ENCODE peak calls at places on chromosomes 12 and 14, in four cellular contexts. Q is progenitor cell of endocrine pancreas; L is heart right ventricle; T is activated T-cell treated with anti-CD3 and anti-CD28 coated beads, Interleukin-2, amount 50 U/mL, for 1 hour. I is an unnamed sample.

GRCh38 chr12:102343361-102344121 is 136.8 kb downstream of the IGF1 start:
- DNase-seq in Q (no peak), L (no peak), T (no peak), I (no peak)

GRCh38 chr12:132547207-132547740 is 57.3 kb downstream of the FBRSL1 start:
- DNase-seq in Q (no peak), L (no peak), T (no peak), I (no peak)

GRCh38 chr14:62289471-62289870 is 527.3 kb downstream of the SNAPC1 start:
- DNase-seq in Q (no peak), L (no peak), T (no peak), I (no peak)

GRCh38 chr12:129489277-129489676 is 414.5 kb downstream of the TMEM132D start:
- DNase-seq in Q (no peak), L (no peak), T (no peak), I (no peak)

GRCh38 chr12:12024958-12025682 is 45.6 kb upstream of the BCL2L14 start:
- DNase-seq in Q (no peak), L (no peak), T (peak), I (no peak)

GRCh38 chr12:108792361-108793292 is 61.3 kb upstream of the CORO1C start:
- DNase-seq in Q (no peak), L (no peak), T (no peak), I (no peak)

GRCh38 chr12:14396071-14396470 is 30.6 kb downstream of the ATF7IP start:
- DNase-seq in Q (no peak), L (no peak), T (no peak), I (no peak)

GRCh38 chr12:24933694-24934407 is 15.1 kb downstream of the BCAT1 start:
- DNase-seq in Q (no peak), L (no peak), T (no peak), I (no peak)

GRCh38 chr14:40221428-40221827 is 789.2 kb upstream of the FBXO33 start:
- DNase-seq in Q (no peak), L (no peak), T (no peak), I (no peak)

GRCh38 chr14:103260629-103261124 is 73.4 kb upstream of the EIF5 start:
- DNase-seq in Q (no peak), L (peak), T (no peak), I (no peak)

GRCh38 chr12:1071182-1071581 is 80.2 kb downstream of the ERC1 start:
- DNase-seq in Q (no peak), L (no peak), T (no peak), I (no peak)

GRCh38 chr12:1518763-1519516 is 75.4 kb downstream of the FBXL14 start:
- DNase-seq in Q (no peak), L (no peak), T (no peak), I (no peak)

GRCh38 chr12:57896437-57897201 is 44.7 kb upstream of the ATP23 start:
- DNase-seq in Q (peak), L (peak), T (peak), I (no peak)

GRCh38 chr14:29444805-29445204 is 482.8 kb downstream of the PRKD1 start:
- DNase-seq in Q (no peak), L (no peak), T (no peak), I (no peak)

GRCh38 chr12:81573228-81573627 is 185.9 kb downstream of the PPFIA2 start:
- DNase-seq in Q (no peak), L (no peak), T (no peak), I (no peak)

I was measured in D721Med.